ENCODE peak calls at places on chromosomes 2 and 18, in six cellular contexts. One of them, this sample, is unnamed.
A peak's percentile ranks its signal among the peaks of the same experiment; 100 is the strongest.

GRCh38 chr2:309148-309969 is 21.5 kb upstream of the ALKAL2 start:
- DNase-seq in breast epithelium: no peak
- DNase-seq in AG09309: no peak
- DNase-seq in stomach: no peak
- DNase-seq in endothelial cell of umbilical vein: no peak
- DNase-seq in esophagus muscularis mucosa: peak; percentile 90
- DNase-seq in this sample: peak; percentile 65

GRCh38 chr2:237665713-237666143 is 38.3 kb downstream of the LRRFIP1 start:
- DNase-seq in breast epithelium: no peak
- DNase-seq in AG09309: no peak
- DNase-seq in stomach: no peak
- DNase-seq in endothelial cell of umbilical vein: no peak
- DNase-seq in esophagus muscularis mucosa: no peak
- DNase-seq in this sample: no peak

GRCh38 chr2:241796610-241797138 is 12.3 kb upstream of the NEU4 start:
- DNase-seq in breast epithelium: no peak
- DNase-seq in AG09309: no peak
- DNase-seq in stomach: no peak
- DNase-seq in endothelial cell of umbilical vein: no peak
- DNase-seq in esophagus muscularis mucosa: no peak
- DNase-seq in this sample: no peak

GRCh38 chr2:14422426-14422825 is 210.1 kb upstream of the LRATD1 start:
- DNase-seq in breast epithelium: no peak
- DNase-seq in AG09309: no peak
- DNase-seq in stomach: no peak
- DNase-seq in endothelial cell of umbilical vein: no peak
- DNase-seq in esophagus muscularis mucosa: no peak
- DNase-seq in this sample: no peak

GRCh38 chr2:109438773-109439191 is 175.0 kb downstream of the SEPTIN10 start:
- DNase-seq in breast epithelium: no peak
- DNase-seq in AG09309: peak; percentile 63
- DNase-seq in stomach: no peak
- DNase-seq in endothelial cell of umbilical vein: no peak
- DNase-seq in esophagus muscularis mucosa: no peak
- DNase-seq in this sample: no peak

GRCh38 chr2:132797551-132797950 is 127.5 kb upstream of the LYPD1 start:
- DNase-seq in breast epithelium: no peak
- DNase-seq in AG09309: peak; percentile 28
- DNase-seq in stomach: no peak
- DNase-seq in endothelial cell of umbilical vein: no peak
- DNase-seq in esophagus muscularis mucosa: no peak
- DNase-seq in this sample: no peak

GRCh38 chr2:16392647-16393482 is 272.8 kb downstream of the CYRIA start:
- DNase-seq in breast epithelium: no peak
- DNase-seq in AG09309: no peak
- DNase-seq in stomach: no peak
- DNase-seq in endothelial cell of umbilical vein: no peak
- DNase-seq in esophagus muscularis mucosa: no peak
- DNase-seq in this sample: no peak

GRCh38 chr2:222561817-222562424 is 94.0 kb downstream of the FARSB start:
- DNase-seq in breast epithelium: no peak
- DNase-seq in AG09309: no peak
- DNase-seq in stomach: peak; percentile 40
- DNase-seq in endothelial cell of umbilical vein: peak; percentile 60
- DNase-seq in esophagus muscularis mucosa: no peak
- DNase-seq in this sample: peak; percentile 45

GRCh38 chr2:5657216-5657615 is 35.0 kb upstream of the SOX11 start:
- DNase-seq in breast epithelium: no peak
- DNase-seq in AG09309: no peak
- DNase-seq in stomach: no peak
- DNase-seq in endothelial cell of umbilical vein: no peak
- DNase-seq in esophagus muscularis mucosa: no peak
- DNase-seq in this sample: no peak

GRCh38 chr2:215269397-215270117 is 42.3 kb upstream of the ATIC start:
- DNase-seq in breast epithelium: no peak
- DNase-seq in AG09309: peak; percentile 59
- DNase-seq in stomach: peak; percentile 64
- DNase-seq in endothelial cell of umbilical vein: peak; percentile 77
- DNase-seq in esophagus muscularis mucosa: no peak
- DNase-seq in this sample: peak; percentile 63

GRCh38 chr2:19356545-19357382 is 1.7 kb downstream of the OSR1 start:
- DNase-seq in breast epithelium: no peak
- DNase-seq in AG09309: no peak
- DNase-seq in stomach: no peak
- DNase-seq in endothelial cell of umbilical vein: peak; percentile 17
- DNase-seq in esophagus muscularis mucosa: peak; percentile 86
- DNase-seq in this sample: no peak
- H3K4me3 ChIP-seq in breast epithelium: peak overlapping the region; percentile 59
- H3K4me3 ChIP-seq in AG09309: peak overlapping the region; percentile 86
- H3K4me3 ChIP-seq in stomach: peak overlapping the region; percentile 62
- H3K4me3 ChIP-seq in endothelial cell of umbilical vein: no peak overlapping the region
- H3K4me3 ChIP-seq in esophagus muscularis mucosa: peak overlapping the region; percentile 90
- H3K4me3 ChIP-seq in this sample: no peak overlapping the region

GRCh38 chr2:10327896-10328666 is 25.4 kb downstream of the HPCAL1 start:
- DNase-seq in breast epithelium: no peak
- DNase-seq in AG09309: no peak
- DNase-seq in stomach: peak; percentile 64
- DNase-seq in endothelial cell of umbilical vein: no peak
- DNase-seq in esophagus muscularis mucosa: no peak
- DNase-seq in this sample: no peak

GRCh38 chr2:10329880-10330699 is 27.4 kb downstream of the HPCAL1 start:
- DNase-seq in breast epithelium: no peak
- DNase-seq in AG09309: peak; percentile 4
- DNase-seq in stomach: no peak
- DNase-seq in endothelial cell of umbilical vein: peak; percentile 83
- DNase-seq in esophagus muscularis mucosa: no peak
- DNase-seq in this sample: peak; percentile 55

GRCh38 chr2:10330700-10331032 is 28.0 kb downstream of the HPCAL1 start:
- DNase-seq in breast epithelium: no peak
- DNase-seq in AG09309: no peak
- DNase-seq in stomach: no peak
- DNase-seq in endothelial cell of umbilical vein: no peak
- DNase-seq in esophagus muscularis mucosa: no peak
- DNase-seq in this sample: no peak

GRCh38 chr2:10328667-10329583 is 26.2 kb downstream of the HPCAL1 start:
- DNase-seq in breast epithelium: no peak
- DNase-seq in AG09309: no peak
- DNase-seq in stomach: no peak
- DNase-seq in endothelial cell of umbilical vein: peak; percentile 59
- DNase-seq in esophagus muscularis mucosa: no peak
- DNase-seq in this sample: no peak

DNA sequence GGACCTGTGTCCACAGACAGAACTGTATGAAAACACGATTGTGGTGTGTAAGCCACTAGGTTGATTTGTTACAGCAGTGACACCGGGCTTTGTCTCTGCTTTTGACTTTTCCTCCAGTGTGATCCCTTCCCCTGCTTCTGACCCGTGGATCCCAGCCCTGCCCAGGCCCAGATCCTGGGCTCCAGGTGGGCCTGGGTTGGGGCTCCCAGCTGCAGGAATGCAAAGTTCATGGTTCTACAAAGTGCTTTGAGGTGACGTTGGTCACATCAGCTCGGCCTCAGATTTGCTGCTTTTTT is 26.8 kb downstream of the HPCAL1 start:
- DNase-seq in breast epithelium: no peak
- DNase-seq in AG09309: no peak
- DNase-seq in stomach: no peak
- DNase-seq in endothelial cell of umbilical vein: no peak
- DNase-seq in esophagus muscularis mucosa: no peak
- DNase-seq in this sample: no peak
- H3K4me3 ChIP-seq in breast epithelium: no peak overlapping the region
- H3K4me3 ChIP-seq in AG09309: no peak overlapping the region
- H3K4me3 ChIP-seq in stomach: no peak overlapping the region
- H3K4me3 ChIP-seq in endothelial cell of umbilical vein: no peak overlapping the region
- H3K4me3 ChIP-seq in esophagus muscularis mucosa: no peak overlapping the region
- H3K4me3 ChIP-seq in this sample: no peak overlapping the region

GRCh38 chr18:9876523-9876866 is 9.3 kb upstream of the TXNDC2 start:
- DNase-seq in breast epithelium: no peak
- DNase-seq in AG09309: no peak
- DNase-seq in stomach: no peak
- DNase-seq in endothelial cell of umbilical vein: no peak
- DNase-seq in esophagus muscularis mucosa: no peak
- DNase-seq in this sample: no peak

GRCh38 chr18:9878783-9879242 is 7.0 kb upstream of the TXNDC2 start:
- DNase-seq in breast epithelium: no peak
- DNase-seq in AG09309: no peak
- DNase-seq in stomach: no peak
- DNase-seq in endothelial cell of umbilical vein: no peak
- DNase-seq in esophagus muscularis mucosa: no peak
- DNase-seq in this sample: no peak

GRCh38 chr18:9877655-9878014 is 8.1 kb upstream of the TXNDC2 start:
- DNase-seq in breast epithelium: no peak
- DNase-seq in AG09309: no peak
- DNase-seq in stomach: no peak
- DNase-seq in endothelial cell of umbilical vein: no peak
- DNase-seq in esophagus muscularis mucosa: no peak
- DNase-seq in this sample: no peak

GRCh38 chr18:9878095-9878494 is 7.7 kb upstream of the TXNDC2 start:
- DNase-seq in breast epithelium: no peak
- DNase-seq in AG09309: no peak
- DNase-seq in stomach: no peak
- DNase-seq in endothelial cell of umbilical vein: no peak
- DNase-seq in esophagus muscularis mucosa: no peak
- DNase-seq in this sample: no peak

DNA sequence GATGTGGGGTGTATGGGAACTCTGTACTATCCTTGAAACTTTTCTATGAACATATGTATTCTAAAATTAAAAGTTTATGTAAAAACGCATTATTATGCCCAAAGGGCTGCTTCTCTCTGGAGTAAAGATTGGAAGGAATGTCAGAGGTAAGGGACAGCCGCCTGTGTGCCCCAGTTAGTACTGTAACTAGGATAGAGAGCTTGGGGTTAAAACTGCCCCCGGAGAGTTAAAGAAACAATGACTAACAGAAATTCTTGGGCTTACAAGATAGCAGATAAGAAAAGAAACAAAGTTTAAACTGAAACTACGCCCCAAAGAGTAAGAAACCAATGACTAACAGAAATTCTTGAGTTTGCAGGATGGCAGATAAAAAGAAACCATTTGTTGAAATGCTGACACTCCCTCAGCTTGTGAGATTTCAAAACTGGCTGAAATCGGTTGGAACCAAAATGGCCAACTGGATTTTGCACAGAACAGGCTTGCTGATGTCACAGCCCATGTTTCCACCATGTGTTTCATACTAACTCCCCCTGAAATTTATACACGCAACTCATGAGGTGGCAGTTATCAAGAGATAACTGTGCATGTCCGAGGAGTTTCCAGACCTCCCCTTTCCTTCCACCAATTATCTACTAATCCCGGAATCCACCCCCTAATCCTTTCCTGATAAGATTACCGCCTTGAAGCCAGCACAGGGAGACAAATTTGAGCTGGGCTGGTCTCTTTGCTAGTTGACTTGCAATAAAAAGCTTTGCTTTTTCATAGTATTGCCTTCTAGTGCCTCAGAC is 8.7 kb upstream of the TXNDC2 start:
- DNase-seq in breast epithelium: no peak
- DNase-seq in AG09309: peak; percentile 88
- DNase-seq in stomach: no peak
- DNase-seq in endothelial cell of umbilical vein: peak; percentile 89
- DNase-seq in esophagus muscularis mucosa: no peak
- DNase-seq in this sample: no peak
- H3K4me3 ChIP-seq in breast epithelium: peak overlapping the region; percentile 21
- H3K4me3 ChIP-seq in AG09309: peak overlapping the region; percentile 29
- H3K4me3 ChIP-seq in stomach: no peak overlapping the region
- H3K4me3 ChIP-seq in endothelial cell of umbilical vein: peak overlapping the region; percentile 34
- H3K4me3 ChIP-seq in esophagus muscularis mucosa: peak overlapping the region; percentile 5
- H3K4me3 ChIP-seq in this sample: no peak overlapping the region

GRCh38 chr2:157837851-157838441 is 38.2 kb downstream of the ACVR1 start:
- DNase-seq in breast epithelium: no peak
- DNase-seq in AG09309: no peak
- DNase-seq in stomach: no peak
- DNase-seq in endothelial cell of umbilical vein: peak; percentile 80
- DNase-seq in esophagus muscularis mucosa: peak; percentile 57
- DNase-seq in this sample: no peak
- H3K4me3 ChIP-seq in breast epithelium: peak overlapping the region; percentile 25
- H3K4me3 ChIP-seq in AG09309: peak overlapping the region; percentile 33
- H3K4me3 ChIP-seq in stomach: peak overlapping the region; percentile 27
- H3K4me3 ChIP-seq in endothelial cell of umbilical vein: peak overlapping the region; percentile 73
- H3K4me3 ChIP-seq in esophagus muscularis mucosa: peak overlapping the region; percentile 44
- H3K4me3 ChIP-seq in this sample: no peak overlapping the region

GRCh38 chr2:36355890-36356198 is 266 bp downstream of the CRIM1 start:
- DNase-seq in breast epithelium: no peak
- DNase-seq in AG09309: no peak
- DNase-seq in stomach: no peak
- DNase-seq in endothelial cell of umbilical vein: no peak
- DNase-seq in esophagus muscularis mucosa: no peak
- DNase-seq in this sample: no peak
- H3K4me3 ChIP-seq in breast epithelium: peak overlapping the region; percentile 81
- H3K4me3 ChIP-seq in AG09309: peak overlapping the region; percentile 96
- H3K4me3 ChIP-seq in stomach: peak overlapping the region; percentile 89
- H3K4me3 ChIP-seq in endothelial cell of umbilical vein: peak overlapping the region; percentile 96
- H3K4me3 ChIP-seq in esophagus muscularis mucosa: peak overlapping the region; percentile 98
- H3K4me3 ChIP-seq in this sample: peak overlapping the region; percentile 9

GRCh38 chr2:191010887-191011885 is 2.8 kb downstream of the STAT1 start:
- DNase-seq in breast epithelium: no peak
- DNase-seq in AG09309: no peak
- DNase-seq in stomach: no peak
- DNase-seq in endothelial cell of umbilical vein: no peak
- DNase-seq in esophagus muscularis mucosa: no peak
- DNase-seq in this sample: no peak
- H3K4me3 ChIP-seq in breast epithelium: no peak overlapping the region
- H3K4me3 ChIP-seq in AG09309: no peak overlapping the region
- H3K4me3 ChIP-seq in stomach: no peak overlapping the region
- H3K4me3 ChIP-seq in endothelial cell of umbilical vein: no peak overlapping the region
- H3K4me3 ChIP-seq in esophagus muscularis mucosa: no peak overlapping the region
- H3K4me3 ChIP-seq in this sample: no peak overlapping the region

GRCh38 chr2:105604938-105605337 is 139.8 kb upstream of the NCK2 start:
- DNase-seq in breast epithelium: peak; percentile 72
- DNase-seq in AG09309: no peak
- DNase-seq in stomach: peak; percentile 34
- DNase-seq in endothelial cell of umbilical vein: no peak
- DNase-seq in esophagus muscularis mucosa: no peak
- DNase-seq in this sample: no peak
- H3K4me3 ChIP-seq in breast epithelium: no peak overlapping the region
- H3K4me3 ChIP-seq in AG09309: no peak overlapping the region
- H3K4me3 ChIP-seq in stomach: no peak overlapping the region
- H3K4me3 ChIP-seq in endothelial cell of umbilical vein: no peak overlapping the region
- H3K4me3 ChIP-seq in esophagus muscularis mucosa: no peak overlapping the region
- H3K4me3 ChIP-seq in this sample: no peak overlapping the region

GRCh38 chr2:177262958-177263450 is 1.5 kb downstream of the NFE2L2 start:
- DNase-seq in breast epithelium: no peak
- DNase-seq in AG09309: no peak
- DNase-seq in stomach: no peak
- DNase-seq in endothelial cell of umbilical vein: no peak
- DNase-seq in esophagus muscularis mucosa: no peak
- DNase-seq in this sample: no peak
- H3K4me3 ChIP-seq in breast epithelium: peak overlapping the region; percentile 98
- H3K4me3 ChIP-seq in AG09309: peak overlapping the region; percentile 74
- H3K4me3 ChIP-seq in stomach: peak overlapping the region; percentile 99
- H3K4me3 ChIP-seq in endothelial cell of umbilical vein: peak overlapping the region; percentile 98
- H3K4me3 ChIP-seq in esophagus muscularis mucosa: peak overlapping the region; percentile 95
- H3K4me3 ChIP-seq in this sample: peak overlapping the region; percentile 77

GRCh38 chr2:10410716-10411437 is 37.2 kb downstream of the ODC1 start:
- DNase-seq in breast epithelium: no peak
- DNase-seq in AG09309: no peak
- DNase-seq in stomach: no peak
- DNase-seq in endothelial cell of umbilical vein: no peak
- DNase-seq in esophagus muscularis mucosa: no peak
- DNase-seq in this sample: no peak
- H3K4me3 ChIP-seq in breast epithelium: no peak overlapping the region
- H3K4me3 ChIP-seq in AG09309: no peak overlapping the region
- H3K4me3 ChIP-seq in stomach: no peak overlapping the region
- H3K4me3 ChIP-seq in endothelial cell of umbilical vein: no peak overlapping the region
- H3K4me3 ChIP-seq in esophagus muscularis mucosa: no peak overlapping the region
- H3K4me3 ChIP-seq in this sample: no peak overlapping the region

This sample was measured in Jurkat, Clone E6-1.